ENCODE peak calls at places on chromosome 7, in ten cellular contexts. R is AG04450, Q is fibroblast of lung, P is hepatocyte, Y is upper lobe of left lung, S is progenitor cell of endocrine pancreas, I is GM23338, T is H1, B is omental fat pad, O is NB4. F is an unnamed sample.

GRCh38 chr7:130988443-130988842 is 254.4 kb upstream of the KLF14 start:
- DNase-seq in R (no peak), P (no peak), Q (peak), B (no peak), I (peak), O (no peak), T (no peak), S (no peak), Y (no peak), F (no peak)

GRCh38 chr7:43750016-43750887 is 8.2 kb upstream of the BLVRA start:
- DNase-seq in Y (peak), T (peak), O (peak), P (no peak), B (no peak), S (no peak), I (no peak), R (peak), Q (peak), F (no peak)

GRCh38 chr7:158976849-158977593 is 120.7 kb downstream of the DYNC2I1 start:
- DNase-seq in S (peak), Y (no peak), T (peak), Q (peak), B (peak), R (peak), O (peak), P (peak), I (peak), F (peak)

GRCh38 chr7:158655931-158656441 is 48.6 kb downstream of the NCAPG2 start:
- DNase-seq in R (no peak), I (no peak), B (no peak), Q (peak), P (no peak), S (no peak), Y (no peak), T (no peak), O (no peak), F (no peak)

GRCh38 chr7:107920048-107920772 is 29.2 kb downstream of the DLD start:
- DNase-seq in R (no peak), O (peak), I (no peak), S (no peak), B (no peak), Q (peak), P (no peak), Y (no peak), T (no peak), F (no peak)

GRCh38 chr7:111343017-111343416 is 219.3 kb downstream of the IMMP2L start:
- DNase-seq in P (no peak), Y (no peak), T (no peak), O (no peak), B (no peak), Q (no peak), I (no peak), S (no peak), R (no peak), F (no peak)

GRCh38 chr7:18941197-18941596 is 176.2 kb downstream of the TWIST1 start:
- DNase-seq in T (no peak), Y (no peak), S (no peak), B (no peak), P (no peak), I (no peak), R (no peak), O (no peak), Q (no peak), F (no peak)

GRCh38 chr7:31735991-31736982 is 49.3 kb downstream of the PPP1R17 start:
- DNase-seq in P (peak), S (peak), T (peak), Q (peak), R (peak), I (peak), Y (no peak), O (peak), B (peak), F (peak)

GRCh38 chr7:1948887-1949680 is 279.0 kb downstream of the ELFN1 start:
- DNase-seq in R (no peak), O (no peak), T (no peak), Q (no peak), Y (peak), P (no peak), I (no peak), B (no peak), S (no peak), F (no peak)

GRCh38 chr7:19397917-19398316 is 252.7 kb upstream of the FERD3L start:
- DNase-seq in Y (no peak), P (no peak), T (no peak), B (no peak), I (no peak), R (no peak), O (peak), Q (peak), S (no peak), F (no peak)

GRCh38 chr7:142375710-142376313 is 118.0 kb upstream of the PRSS58 start:
- DNase-seq in Q (no peak), B (no peak), I (peak), S (no peak), T (peak), R (no peak), P (peak), Y (no peak), O (peak), F (no peak)

GRCh38 chr7:142807855-142808460 is 37.2 kb downstream of the PRSS2 start:
- DNase-seq in B (no peak), I (no peak), P (no peak), Y (no peak), T (no peak), R (no peak), O (no peak), Q (peak), S (no peak), F (no peak)

GRCh38 chr7:131010714-131011436 is 276.9 kb upstream of the KLF14 start:
- DNase-seq in P (no peak), B (no peak), O (peak), Q (peak), Y (no peak), R (no peak), S (no peak), T (no peak), I (no peak), F (no peak)

GRCh38 chr7:34160261-34160752 is 255.0 kb downstream of the BMPER start:
- DNase-seq in Q (peak), O (no peak), I (no peak), Y (no peak), R (peak), B (no peak), T (no peak), S (no peak), P (no peak), F (no peak)

GRCh38 chr7:6640246-6640721 is 3.2 kb downstream of the ZNF316 start:
- DNase-seq in R (no peak), S (no peak), O (peak), Q (peak), I (peak), Y (no peak), T (peak), P (no peak), B (no peak), F (no peak)

GRCh38 chr7:157432541-157432956 is 95.7 kb downstream of the DNAJB6 start:
- DNase-seq in Y (no peak), R (peak), B (no peak), S (no peak), I (peak), T (peak), P (peak), Q (peak), O (peak), F (no peak)

GRCh38 chr7:155725073-155725346 is 80.5 kb downstream of the RBM33 start:
- DNase-seq in Q (no peak), O (no peak), B (no peak), Y (no peak), P (no peak), T (no peak), R (no peak), S (no peak), I (no peak), F (no peak)

GRCh38 chr7:20403356-20403755 is 72.7 kb downstream of the ITGB8 start:
- DNase-seq in R (no peak), B (no peak), O (no peak), Q (no peak), S (no peak), T (no peak), I (no peak), P (no peak), Y (no peak), F (no peak)

GRCh38 chr7:137508437-137509175 is 165.1 kb upstream of the PTN start:
- DNase-seq in Y (no peak), Q (peak), P (peak), T (no peak), O (no peak), S (no peak), B (no peak), I (peak), R (peak), F (no peak)

GRCh38 chr7:135853499-135853898 is 104.9 kb upstream of the FAM180A start:
- DNase-seq in T (no peak), S (no peak), Y (no peak), R (no peak), O (no peak), B (no peak), Q (peak), I (no peak), P (peak), F (no peak)

GRCh38 chr7:81908220-81908619 is 138.4 kb upstream of the HGF start:
- DNase-seq in R (no peak), O (no peak), P (no peak), S (no peak), B (no peak), I (no peak), T (no peak), Q (no peak), Y (no peak), F (no peak)

GRCh38 chr7:147833549-147833948 is 757.0 kb upstream of the C7orf33 start:
- DNase-seq in Y (no peak), R (no peak), I (peak), P (no peak), O (peak), S (no peak), T (peak), Q (no peak), B (no peak), F (no peak)

GRCh38 chr7:1768835-1769234 is 98.8 kb downstream of the ELFN1 start:
- DNase-seq in Q (no peak), S (no peak), B (no peak), I (peak), R (no peak), O (no peak), P (no peak), T (no peak), Y (no peak), F (no peak)

GRCh38 chr7:76423666-76424412 is 911 bp upstream of the ZP3 start:
- DNase-seq in S (no peak), I (peak), R (no peak), Y (no peak), B (no peak), P (peak), T (no peak), O (no peak), Q (peak), F (no peak)

GRCh38 chr7:30844483-30844874 is 67.2 kb upstream of the AQP1 start:
- DNase-seq in P (no peak), O (no peak), Y (no peak), S (no peak), T (no peak), R (no peak), Q (no peak), I (no peak), B (no peak), F (no peak)

GRCh38 chr7:112238330-112238729 is 31.8 kb downstream of the ZNF277 start:
- DNase-seq in S (no peak), Y (peak), I (no peak), Q (no peak), O (no peak), P (no peak), B (no peak), R (no peak), T (no peak), F (no peak)

GRCh38 chr7:135512135-135512887 is 2.4 kb upstream of the CNOT4 start:
- DNase-seq in T (no peak), B (no peak), R (no peak), S (no peak), P (peak), Y (no peak), I (peak), O (peak), Q (peak), F (no peak)

GRCh38 chr7:135277161-135277560 is 43.5 kb downstream of the STRA8 start:
- DNase-seq in T (no peak), B (no peak), P (no peak), Y (peak), R (no peak), Q (no peak), S (no peak), I (no peak), O (no peak), F (no peak)

GRCh38 chr7:45623740-45624391 is 49.7 kb downstream of the ADCY1 start:
- DNase-seq in B (no peak), T (peak), R (no peak), Y (no peak), P (no peak), Q (no peak), O (no peak), S (no peak), I (no peak), F (no peak)

GRCh38 chr7:46725838-46726237 is 804.8 kb upstream of the IGFBP3 start:
- DNase-seq in Q (peak), R (no peak), O (no peak), T (no peak), B (no peak), Y (no peak), I (no peak), P (no peak), S (no peak), F (no peak)

GRCh38 chr7:81005254-81005653 is 86.4 kb upstream of the SEMA3C start:
- DNase-seq in Y (no peak), P (no peak), B (no peak), R (no peak), S (no peak), I (no peak), T (no peak), O (no peak), Q (no peak), F (no peak)

GRCh38 chr7:22443370-22444180 is 56.4 kb downstream of the STEAP1B start:
- DNase-seq in Y (no peak), B (no peak), I (no peak), O (no peak), R (no peak), Q (peak), P (peak), T (no peak), S (no peak), F (no peak)

GRCh38 chr7:138943061-138943460 is 38.1 kb downstream of the KIAA1549 start:
- DNase-seq in P (no peak), Q (no peak), S (no peak), R (no peak), T (no peak), B (no peak), Y (no peak), O (no peak), I (no peak), F (no peak)

GRCh38 chr7:151866761-151867650 is 9.9 kb downstream of the PRKAG2 start:
- DNase-seq in I (no peak), O (no peak), Y (no peak), B (no peak), P (no peak), Q (no peak), S (no peak), R (no peak), T (no peak), F (no peak)

GRCh38 chr7:81284576-81284975 is 365.7 kb upstream of the SEMA3C start:
- DNase-seq in S (no peak), B (no peak), T (no peak), I (no peak), Y (no peak), Q (peak), O (no peak), R (no peak), P (no peak), F (no peak)

GRCh38 chr7:111560773-111561658 is 1.3 kb downstream of the IMMP2L start:
- DNase-seq in B (no peak), O (peak), T (no peak), Q (peak), I (peak), R (no peak), S (no peak), P (peak), Y (no peak), F (no peak)

GRCh38 chr7:99459087-99459486 is 6.9 kb downstream of the ATP5MF start:
- DNase-seq in T (no peak), Q (no peak), O (peak), I (peak), B (no peak), S (no peak), R (no peak), P (no peak), Y (no peak), F (no peak)

GRCh38 chr7:29345590-29345989 is 151.0 kb downstream of the CHN2 start:
- DNase-seq in P (peak), O (peak), B (no peak), S (no peak), Q (peak), R (no peak), T (peak), Y (no peak), I (peak), F (no peak)
- TF ChIP-seq CTCF in P (peak), O (peak), B (no peak), S (peak), Q (no peak), R (no peak), T (peak), Y (peak), I (peak), F (peak)

DNA sequence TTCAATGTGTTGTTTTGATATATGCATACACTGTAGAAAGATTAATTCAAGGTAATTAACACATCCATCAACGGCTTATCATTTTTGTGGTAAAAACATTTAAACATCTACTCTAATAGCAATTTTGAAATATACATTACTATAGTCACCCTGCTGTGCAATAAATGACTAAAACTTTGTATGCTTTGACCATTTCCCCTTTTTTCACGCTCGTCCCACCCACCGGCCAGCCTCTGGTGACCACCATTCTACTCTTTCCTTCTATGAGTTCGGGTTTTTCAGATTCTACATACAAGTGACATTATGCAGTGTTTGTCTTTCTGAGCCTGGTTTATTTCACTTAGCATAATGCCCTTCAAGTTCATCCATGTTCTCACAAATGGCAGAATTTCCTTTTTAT is 21.3 kb downstream of the CYCS start:
- DNase-seq in B (no peak), S (no peak), Y (no peak), T (no peak), R (no peak), O (peak), Q (no peak), P (no peak), I (no peak), F (no peak)
- TF ChIP-seq CTCF in B (no peak), S (no peak), Y (no peak), T (no peak), R (no peak), O (no peak), Q (no peak), P (no peak), I (no peak), F (no peak)

GRCh38 chr7:13049946-13050345 is 362.5 kb downstream of the ARL4A start:
- DNase-seq in P (no peak), B (no peak), Y (no peak), T (no peak), S (no peak), Q (no peak), I (no peak), R (no peak), O (no peak), F (no peak)

GRCh38 chr7:13042605-13043236 is 355.3 kb downstream of the ARL4A start:
- DNase-seq in Y (no peak), O (no peak), S (no peak), P (peak), I (no peak), R (no peak), B (no peak), Q (peak), T (no peak), F (no peak)

GRCh38 chr7:13050703-13051102 is 363.3 kb downstream of the ARL4A start:
- DNase-seq in Q (peak), O (peak), B (no peak), S (no peak), R (peak), P (no peak), I (no peak), Y (no peak), T (no peak), F (no peak)

GRCh38 chr7:13044309-13044708 is 356.9 kb downstream of the ARL4A start:
- DNase-seq in B (no peak), I (peak), Y (no peak), P (no peak), O (no peak), T (no peak), S (no peak), Q (no peak), R (no peak), F (no peak)

DNA sequence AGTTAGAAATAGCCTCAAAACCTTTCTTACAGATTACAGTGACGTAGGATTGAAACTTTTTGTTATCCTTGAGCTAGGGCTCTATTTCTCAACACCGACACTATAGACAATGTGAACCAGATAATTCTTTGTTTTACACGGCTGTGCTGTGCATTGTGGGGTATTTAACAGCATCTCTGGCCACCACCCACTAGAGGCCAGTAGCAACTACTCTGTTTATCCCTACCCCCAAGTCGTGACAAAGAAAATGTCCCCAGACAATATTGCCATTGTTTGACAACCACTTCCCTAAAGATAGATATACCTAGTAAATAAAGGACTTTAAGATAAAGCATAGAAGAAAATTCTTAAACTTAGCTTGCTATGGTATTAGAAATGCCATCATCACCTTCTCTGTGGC is 359.6 kb downstream of the ARL4A start:
- DNase-seq in Q (no peak), R (no peak), S (no peak), P (no peak), B (no peak), T (no peak), O (peak), I (peak), Y (no peak), F (no peak)
- TF ChIP-seq CTCF in Q (no peak), R (no peak), S (no peak), P (no peak), B (no peak), T (no peak), O (no peak), I (peak), Y (no peak), F (no peak)

GRCh38 chr7:66905689-66906088 is 15.3 kb upstream of the TMEM248 start:
- DNase-seq in P (no peak), I (peak), Q (no peak), S (no peak), B (no peak), O (peak), Y (no peak), R (no peak), T (peak), F (no peak)
- TF ChIP-seq CTCF in P (no peak), I (peak), Q (no peak), S (peak), B (no peak), O (peak), Y (no peak), R (peak), T (peak), F (no peak)

DNA sequence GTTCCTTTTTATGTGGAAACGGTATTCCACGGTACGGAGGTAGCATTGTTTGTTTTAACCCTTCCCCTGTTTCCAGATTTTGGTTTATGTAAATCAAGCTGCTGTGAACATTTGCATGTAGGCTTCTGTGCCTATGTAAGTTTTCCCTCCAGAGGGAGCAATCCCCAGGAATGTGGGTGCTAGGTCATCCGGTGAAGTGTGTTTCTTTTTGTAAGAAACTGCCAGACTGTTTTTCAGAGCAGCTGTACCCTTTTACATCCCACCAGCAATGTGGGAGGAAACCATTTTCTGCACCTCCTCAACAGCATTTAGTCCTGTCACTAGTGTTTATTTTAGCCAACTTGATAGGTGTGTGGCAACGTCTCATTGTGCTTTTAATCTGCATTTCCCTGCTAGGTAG is 395.8 kb upstream of the FOXK1 start:
- DNase-seq in S (no peak), P (no peak), R (no peak), T (no peak), Y (no peak), I (peak), O (no peak), B (no peak), Q (no peak), F (no peak)
- TF ChIP-seq CTCF in S (peak), P (no peak), R (no peak), T (no peak), Y (no peak), I (peak), O (no peak), B (no peak), Q (no peak), F (no peak)

GRCh38 chr7:28144266-28144665 is 36.3 kb downstream of the JAZF1 start:
- DNase-seq in P (peak), B (no peak), T (no peak), I (peak), O (no peak), R (no peak), Q (no peak), S (no peak), Y (no peak), F (no peak)
- TF ChIP-seq CTCF in P (peak), B (no peak), T (peak), I (peak), O (peak), R (no peak), Q (no peak), S (peak), Y (peak), F (no peak)

GRCh38 chr7:66839814-66840213 is 81.2 kb upstream of the TMEM248 start:
- DNase-seq in O (no peak), T (no peak), S (no peak), Q (no peak), Y (peak), B (no peak), R (no peak), P (no peak), I (no peak), F (no peak)

GRCh38 chr7:66832531-66833351 is 88.3 kb upstream of the TMEM248 start:
- DNase-seq in R (no peak), O (no peak), T (no peak), Y (peak), P (no peak), I (no peak), Q (no peak), S (no peak), B (no peak), F (no peak)

GRCh38 chr7:66840316-66840715 is 80.7 kb upstream of the TMEM248 start:
- DNase-seq in O (no peak), I (no peak), Y (no peak), B (no peak), R (no peak), T (no peak), S (no peak), P (no peak), Q (no peak), F (no peak)

GRCh38 chr7:66837661-66838060 is 83.4 kb upstream of the TMEM248 start:
- DNase-seq in Y (no peak), I (no peak), O (no peak), Q (no peak), B (no peak), P (no peak), T (no peak), S (no peak), R (no peak), F (no peak)

GRCh38 chr7:66837007-66837406 is 84.0 kb upstream of the TMEM248 start:
- DNase-seq in R (no peak), I (peak), Y (no peak), S (no peak), B (no peak), O (peak), Q (no peak), P (peak), T (peak), F (no peak)
- TF ChIP-seq CTCF in R (peak), I (peak), Y (no peak), S (peak), B (no peak), O (peak), Q (peak), P (peak), T (peak), F (peak)